ENCODE peak calls at places on chromosomes 1 and 21, in six cellular contexts. One of them, this sample, is unnamed.

GRCh38 chr1:175220853-175221547 is 28.4 kb upstream of the KIAA0040 start:
- DNase-seq in NCI-H1694: no peak
- DNase-seq in NCI-H1092 treated with DMSO at 0.1 percent for 48 hours: no peak
- DNase-seq in HCT116: no peak
- DNase-seq in cardiac septum: no peak
- DNase-seq in T-cell: no peak
- DNase-seq in this sample: no peak

GRCh38 chr1:152029144-152029936 is 7.5 kb downstream of the S100A11 start:
- DNase-seq in NCI-H1092 treated with DMSO at 0.1 percent for 48 hours: no peak
- DNase-seq in HCT116: no peak
- DNase-seq in T-cell: no peak
- DNase-seq in NCI-H1694: no peak
- DNase-seq in cardiac septum: no peak
- DNase-seq in this sample: no peak

GRCh38 chr1:53114581-53115400 is 27.6 kb downstream of the SLC1A7 start:
- DNase-seq in NCI-H1092 treated with DMSO at 0.1 percent for 48 hours: no peak
- DNase-seq in HCT116: no peak
- DNase-seq in cardiac septum: no peak
- DNase-seq in NCI-H1694: no peak
- DNase-seq in T-cell: no peak
- DNase-seq in this sample: no peak

GRCh38 chr1:78091215-78091813 is 45.5 kb downstream of the GIPC2 start:
- DNase-seq in T-cell: no peak
- DNase-seq in HCT116: no peak
- DNase-seq in NCI-H1694: no peak
- DNase-seq in cardiac septum: no peak
- DNase-seq in NCI-H1092 treated with DMSO at 0.1 percent for 48 hours: no peak
- DNase-seq in this sample: no peak

GRCh38 chr1:48039088-48040049 is 42.2 kb upstream of the TRABD2B start:
- DNase-seq in cardiac septum: peak
- DNase-seq in NCI-H1092 treated with DMSO at 0.1 percent for 48 hours: no peak
- DNase-seq in T-cell: no peak
- DNase-seq in NCI-H1694: no peak
- DNase-seq in HCT116: no peak
- DNase-seq in this sample: no peak

GRCh38 chr1:156413310-156414246 is 44.6 kb downstream of the RHBG start:
- DNase-seq in NCI-H1092 treated with DMSO at 0.1 percent for 48 hours: no peak
- DNase-seq in cardiac septum: no peak
- DNase-seq in T-cell: no peak
- DNase-seq in NCI-H1694: no peak
- DNase-seq in HCT116: no peak
- DNase-seq in this sample: no peak

GRCh38 chr1:247212012-247212411 is 40.2 kb upstream of the ZNF124 start:
- DNase-seq in T-cell: no peak
- DNase-seq in NCI-H1092 treated with DMSO at 0.1 percent for 48 hours: no peak
- DNase-seq in HCT116: no peak
- DNase-seq in NCI-H1694: no peak
- DNase-seq in cardiac septum: no peak
- DNase-seq in this sample: no peak

GRCh38 chr1:217369996-217370551 is 260.8 kb downstream of the GPATCH2 start:
- DNase-seq in NCI-H1092 treated with DMSO at 0.1 percent for 48 hours: no peak
- DNase-seq in HCT116: no peak
- DNase-seq in cardiac septum: no peak
- DNase-seq in NCI-H1694: no peak
- DNase-seq in T-cell: no peak
- DNase-seq in this sample: no peak

GRCh38 chr1:91827094-91828006 is 58.6 kb downstream of the TGFBR3 start:
- DNase-seq in NCI-H1694: no peak
- DNase-seq in HCT116: no peak
- DNase-seq in NCI-H1092 treated with DMSO at 0.1 percent for 48 hours: no peak
- DNase-seq in T-cell: no peak
- DNase-seq in cardiac septum: peak
- DNase-seq in this sample: no peak

GRCh38 chr1:22412932-22413727 is 38.5 kb upstream of the ZBTB40 start:
- DNase-seq in HCT116: no peak
- DNase-seq in NCI-H1694: no peak
- DNase-seq in cardiac septum: peak
- DNase-seq in NCI-H1092 treated with DMSO at 0.1 percent for 48 hours: no peak
- DNase-seq in T-cell: no peak
- DNase-seq in this sample: no peak

GRCh38 chr1:222627232-222627631 is 9.3 kb downstream of the MIA3 start:
- DNase-seq in cardiac septum: no peak
- DNase-seq in NCI-H1092 treated with DMSO at 0.1 percent for 48 hours: no peak
- DNase-seq in HCT116: no peak
- DNase-seq in NCI-H1694: no peak
- DNase-seq in T-cell: no peak
- DNase-seq in this sample: peak

GRCh38 chr1:45172015-45172414 is 34.4 kb downstream of the ZSWIM5 start:
- DNase-seq in T-cell: no peak
- DNase-seq in NCI-H1694: no peak
- DNase-seq in cardiac septum: no peak
- DNase-seq in HCT116: no peak
- DNase-seq in NCI-H1092 treated with DMSO at 0.1 percent for 48 hours: no peak
- DNase-seq in this sample: no peak

GRCh38 chr1:245875581-245876263 is 631.4 kb downstream of the SMYD3 start:
- DNase-seq in NCI-H1092 treated with DMSO at 0.1 percent for 48 hours: no peak
- DNase-seq in NCI-H1694: no peak
- DNase-seq in T-cell: no peak
- DNase-seq in cardiac septum: no peak
- DNase-seq in HCT116: no peak
- DNase-seq in this sample: no peak

GRCh38 chr1:188706742-188707141 is 1770.9 kb downstream of the BRINP3 start:
- DNase-seq in HCT116: peak
- DNase-seq in NCI-H1694: no peak
- DNase-seq in cardiac septum: no peak
- DNase-seq in T-cell: no peak
- DNase-seq in NCI-H1092 treated with DMSO at 0.1 percent for 48 hours: no peak
- DNase-seq in this sample: no peak

GRCh38 chr1:117544509-117545109 is 61.2 kb upstream of the TENT5C start:
- DNase-seq in NCI-H1092 treated with DMSO at 0.1 percent for 48 hours: no peak
- DNase-seq in NCI-H1694: no peak
- DNase-seq in HCT116: no peak
- DNase-seq in T-cell: no peak
- DNase-seq in cardiac septum: no peak
- DNase-seq in this sample: no peak

GRCh38 chr1:30402031-30402430 is 321.4 kb downstream of the MATN1 start:
- DNase-seq in HCT116: no peak
- DNase-seq in T-cell: no peak
- DNase-seq in cardiac septum: peak
- DNase-seq in NCI-H1694: no peak
- DNase-seq in NCI-H1092 treated with DMSO at 0.1 percent for 48 hours: no peak
- DNase-seq in this sample: no peak

GRCh38 chr1:31227891-31228290 is 11.8 kb downstream of the NKAIN1 start:
- DNase-seq in NCI-H1092 treated with DMSO at 0.1 percent for 48 hours: no peak
- DNase-seq in NCI-H1694: peak
- DNase-seq in T-cell: no peak
- DNase-seq in cardiac septum: no peak
- DNase-seq in HCT116: no peak
- DNase-seq in this sample: no peak

GRCh38 chr1:88016947-88017346 is 667.1 kb upstream of the PKN2 start:
- DNase-seq in cardiac septum: no peak
- DNase-seq in HCT116: no peak
- DNase-seq in T-cell: no peak
- DNase-seq in NCI-H1092 treated with DMSO at 0.1 percent for 48 hours: no peak
- DNase-seq in NCI-H1694: no peak
- DNase-seq in this sample: no peak

GRCh38 chr21:38468989-38469388 is 29.3 kb downstream of the ERG start:
- DNase-seq in T-cell: no peak
- DNase-seq in HCT116: no peak
- DNase-seq in cardiac septum: no peak
- DNase-seq in NCI-H1694: no peak
- DNase-seq in NCI-H1092 treated with DMSO at 0.1 percent for 48 hours: no peak
- DNase-seq in this sample: no peak

GRCh38 chr1:185735667-185736105 is 1.5 kb downstream of the HMCN1 start:
- DNase-seq in NCI-H1092 treated with DMSO at 0.1 percent for 48 hours: no peak
- DNase-seq in HCT116: no peak
- DNase-seq in T-cell: no peak
- DNase-seq in cardiac septum: no peak
- DNase-seq in NCI-H1694: no peak
- DNase-seq in this sample: no peak

GRCh38 chr1:93775224-93775623 is 93.6 kb upstream of the BCAR3 start:
- DNase-seq in NCI-H1694: no peak
- DNase-seq in HCT116: peak
- DNase-seq in NCI-H1092 treated with DMSO at 0.1 percent for 48 hours: peak
- DNase-seq in T-cell: no peak
- DNase-seq in cardiac septum: no peak
- DNase-seq in this sample: no peak

GRCh38 chr1:46450160-46450517 is 39.5 kb upstream of the DMBX1 start:
- DNase-seq in NCI-H1694: no peak
- DNase-seq in HCT116: no peak
- DNase-seq in cardiac septum: no peak
- DNase-seq in NCI-H1092 treated with DMSO at 0.1 percent for 48 hours: no peak
- DNase-seq in T-cell: no peak
- DNase-seq in this sample: no peak

GRCh38 chr1:226608699-226609505 is 60.3 kb downstream of the STUM start:
- DNase-seq in NCI-H1694: peak
- DNase-seq in T-cell: peak
- DNase-seq in NCI-H1092 treated with DMSO at 0.1 percent for 48 hours: peak
- DNase-seq in cardiac septum: peak
- DNase-seq in HCT116: peak
- DNase-seq in this sample: no peak

GRCh38 chr1:181789395-181789794 is 272.1 kb downstream of the ZNF648 start:
- DNase-seq in NCI-H1694: no peak
- DNase-seq in NCI-H1092 treated with DMSO at 0.1 percent for 48 hours: no peak
- DNase-seq in T-cell: no peak
- DNase-seq in HCT116: no peak
- DNase-seq in cardiac septum: no peak
- DNase-seq in this sample: no peak

GRCh38 chr1:244092293-244093264 is 41.5 kb downstream of the ZBTB18 start:
- DNase-seq in NCI-H1694: no peak
- DNase-seq in NCI-H1092 treated with DMSO at 0.1 percent for 48 hours: no peak
- DNase-seq in T-cell: no peak
- DNase-seq in HCT116: no peak
- DNase-seq in cardiac septum: no peak
- DNase-seq in this sample: no peak

GRCh38 chr1:29672955-29673507 is 436.7 kb downstream of the PTPRU start:
- DNase-seq in NCI-H1092 treated with DMSO at 0.1 percent for 48 hours: no peak
- DNase-seq in HCT116: no peak
- DNase-seq in T-cell: no peak
- DNase-seq in NCI-H1694: no peak
- DNase-seq in cardiac septum: no peak
- DNase-seq in this sample: peak

GRCh38 chr1:206566976-206567375 is 45.3 kb downstream of the EIF2D start:
- DNase-seq in HCT116: no peak
- DNase-seq in T-cell: no peak
- DNase-seq in cardiac septum: no peak
- DNase-seq in NCI-H1092 treated with DMSO at 0.1 percent for 48 hours: peak
- DNase-seq in NCI-H1694: no peak
- DNase-seq in this sample: no peak

This sample was measured in right atrium auricular region.